ENCODE peak calls at places on chromosome 2, in seven cellular contexts. One of them, this sample, is unnamed.

GRCh38 chr2:10794891-10795290 is 17.7 kb downstream of the PDIA6 start:
- DNase-seq in CD4-positive, alpha-beta memory T cell: no peak
- DNase-seq in left ventricle myocardium inferior: no peak
- DNase-seq in brain microvascular endothelial cell: no peak
- DNase-seq in psoas muscle: no peak
- DNase-seq in lower lobe of right lung: no peak
- DNase-seq in kidney: no peak
- DNase-seq in this sample: no peak

GRCh38 chr2:158232476-158232875 is 130.8 kb downstream of the UPP2 start:
- DNase-seq in psoas muscle: no peak
- DNase-seq in kidney: no peak
- DNase-seq in lower lobe of right lung: no peak
- DNase-seq in CD4-positive, alpha-beta memory T cell: no peak
- DNase-seq in left ventricle myocardium inferior: no peak
- DNase-seq in brain microvascular endothelial cell: peak; percentile 42
- DNase-seq in this sample: no peak

GRCh38 chr2:239629936-239630617 is 229.3 kb upstream of the HDAC4 start:
- DNase-seq in left ventricle myocardium inferior: no peak
- DNase-seq in psoas muscle: no peak
- DNase-seq in lower lobe of right lung: no peak
- DNase-seq in CD4-positive, alpha-beta memory T cell: no peak
- DNase-seq in kidney: no peak
- DNase-seq in brain microvascular endothelial cell: no peak
- DNase-seq in this sample: no peak

GRCh38 chr2:42974303-42974696 is 181.9 kb upstream of the HAAO start:
- DNase-seq in CD4-positive, alpha-beta memory T cell: no peak
- DNase-seq in brain microvascular endothelial cell: no peak
- DNase-seq in lower lobe of right lung: no peak
- DNase-seq in psoas muscle: no peak
- DNase-seq in kidney: no peak
- DNase-seq in left ventricle myocardium inferior: no peak
- DNase-seq in this sample: no peak

GRCh38 chr2:64354857-64355680 is 98.9 kb upstream of the LGALSL start:
- DNase-seq in lower lobe of right lung: no peak
- DNase-seq in psoas muscle: no peak
- DNase-seq in brain microvascular endothelial cell: peak; percentile 84
- DNase-seq in kidney: no peak
- DNase-seq in left ventricle myocardium inferior: no peak
- DNase-seq in CD4-positive, alpha-beta memory T cell: no peak
- DNase-seq in this sample: peak; percentile 3

GRCh38 chr2:44087714-44088092 is 81.0 kb upstream of the PPM1B start:
- DNase-seq in kidney: no peak
- DNase-seq in lower lobe of right lung: no peak
- DNase-seq in psoas muscle: no peak
- DNase-seq in brain microvascular endothelial cell: no peak
- DNase-seq in CD4-positive, alpha-beta memory T cell: no peak
- DNase-seq in left ventricle myocardium inferior: no peak
- DNase-seq in this sample: no peak

GRCh38 chr2:237156857-237157550 is 71.3 kb downstream of the COPS8 start:
- DNase-seq in left ventricle myocardium inferior: no peak
- DNase-seq in psoas muscle: no peak
- DNase-seq in CD4-positive, alpha-beta memory T cell: no peak
- DNase-seq in lower lobe of right lung: no peak
- DNase-seq in kidney: no peak
- DNase-seq in brain microvascular endothelial cell: no peak
- DNase-seq in this sample: no peak

GRCh38 chr2:22999951-23000350 is 385.0 kb upstream of the KLHL29 start:
- DNase-seq in psoas muscle: no peak
- DNase-seq in left ventricle myocardium inferior: no peak
- DNase-seq in CD4-positive, alpha-beta memory T cell: no peak
- DNase-seq in brain microvascular endothelial cell: peak; percentile 60
- DNase-seq in kidney: no peak
- DNase-seq in lower lobe of right lung: no peak
- DNase-seq in this sample: no peak

GRCh38 chr2:106057206-106057605 is 136.9 kb downstream of the UXS1 start:
- DNase-seq in psoas muscle: no peak
- DNase-seq in lower lobe of right lung: no peak
- DNase-seq in kidney: no peak
- DNase-seq in CD4-positive, alpha-beta memory T cell: peak; percentile 73
- DNase-seq in left ventricle myocardium inferior: no peak
- DNase-seq in brain microvascular endothelial cell: no peak
- DNase-seq in this sample: no peak

GRCh38 chr2:128791120-128791982 is 472.7 kb upstream of the HS6ST1 start:
- DNase-seq in kidney: peak; percentile 72
- DNase-seq in psoas muscle: no peak
- DNase-seq in lower lobe of right lung: no peak
- DNase-seq in left ventricle myocardium inferior: no peak
- DNase-seq in brain microvascular endothelial cell: no peak
- DNase-seq in CD4-positive, alpha-beta memory T cell: no peak
- DNase-seq in this sample: no peak

GRCh38 chr2:58614259-58614658 is 373.1 kb upstream of the FANCL start:
- DNase-seq in left ventricle myocardium inferior: no peak
- DNase-seq in psoas muscle: no peak
- DNase-seq in kidney: no peak
- DNase-seq in brain microvascular endothelial cell: no peak
- DNase-seq in CD4-positive, alpha-beta memory T cell: no peak
- DNase-seq in lower lobe of right lung: no peak
- DNase-seq in this sample: no peak
- H3K36me3 ChIP-seq in left ventricle myocardium inferior: no peaks in the 10 kb centered on the region
- H3K36me3 ChIP-seq in psoas muscle: no peaks in the 10 kb centered on the region
- H3K36me3 ChIP-seq in kidney: no peaks in the 10 kb centered on the region
- H3K36me3 ChIP-seq in brain microvascular endothelial cell: no peaks in the 10 kb centered on the region
- H3K36me3 ChIP-seq in CD4-positive, alpha-beta memory T cell: no peaks in the 10 kb centered on the region
- H3K36me3 ChIP-seq in lower lobe of right lung: no peaks in the 10 kb centered on the region
- H3K36me3 ChIP-seq in this sample: no peaks in the 10 kb centered on the region

GRCh38 chr2:143333847-143334246 is 204.6 kb downstream of the ARHGAP15 start:
- DNase-seq in kidney: no peak
- DNase-seq in brain microvascular endothelial cell: no peak
- DNase-seq in psoas muscle: no peak
- DNase-seq in lower lobe of right lung: no peak
- DNase-seq in left ventricle myocardium inferior: no peak
- DNase-seq in CD4-positive, alpha-beta memory T cell: no peak
- DNase-seq in this sample: no peak
- H3K36me3 ChIP-seq in kidney: no peaks in the 10 kb centered on the region
- H3K36me3 ChIP-seq in brain microvascular endothelial cell: no peaks in the 10 kb centered on the region
- H3K36me3 ChIP-seq in psoas muscle: no peaks in the 10 kb centered on the region
- H3K36me3 ChIP-seq in lower lobe of right lung: no peaks in the 10 kb centered on the region
- H3K36me3 ChIP-seq in left ventricle myocardium inferior: no peaks in the 10 kb centered on the region
- H3K36me3 ChIP-seq in CD4-positive, alpha-beta memory T cell: no peaks in the 10 kb centered on the region
- H3K36me3 ChIP-seq in this sample: no peaks in the 10 kb centered on the region

GRCh38 chr2:215365184-215365658 is 53.4 kb downstream of the ATIC start:
- DNase-seq in lower lobe of right lung: no peak
- DNase-seq in CD4-positive, alpha-beta memory T cell: no peak
- DNase-seq in psoas muscle: no peak
- DNase-seq in brain microvascular endothelial cell: no peak
- DNase-seq in left ventricle myocardium inferior: no peak
- DNase-seq in kidney: no peak
- DNase-seq in this sample: no peak

GRCh38 chr2:215363461-215364156 is 51.8 kb downstream of the ATIC start:
- DNase-seq in left ventricle myocardium inferior: no peak
- DNase-seq in brain microvascular endothelial cell: no peak
- DNase-seq in kidney: no peak
- DNase-seq in psoas muscle: no peak
- DNase-seq in lower lobe of right lung: no peak
- DNase-seq in CD4-positive, alpha-beta memory T cell: no peak
- DNase-seq in this sample: no peak

GRCh38 chr2:215363039-215363438 is 51.2 kb downstream of the ATIC start:
- DNase-seq in CD4-positive, alpha-beta memory T cell: no peak
- DNase-seq in psoas muscle: no peak
- DNase-seq in brain microvascular endothelial cell: no peak
- DNase-seq in left ventricle myocardium inferior: no peak
- DNase-seq in kidney: no peak
- DNase-seq in lower lobe of right lung: no peak
- DNase-seq in this sample: no peak

GRCh38 chr2:215362562-215362904 is 50.7 kb downstream of the ATIC start:
- DNase-seq in kidney: no peak
- DNase-seq in CD4-positive, alpha-beta memory T cell: no peak
- DNase-seq in psoas muscle: no peak
- DNase-seq in left ventricle myocardium inferior: no peak
- DNase-seq in brain microvascular endothelial cell: no peak
- DNase-seq in lower lobe of right lung: no peak
- DNase-seq in this sample: no peak

GRCh38 chr2:215364157-215365155 is 52.6 kb downstream of the ATIC start:
- DNase-seq in left ventricle myocardium inferior: no peak
- DNase-seq in lower lobe of right lung: no peak
- DNase-seq in brain microvascular endothelial cell: no peak
- DNase-seq in psoas muscle: no peak
- DNase-seq in kidney: no peak
- DNase-seq in CD4-positive, alpha-beta memory T cell: no peak
- DNase-seq in this sample: no peak
- H3K36me3 ChIP-seq in left ventricle myocardium inferior: peaks cover 84% of the 10 kb centered on the region
- H3K36me3 ChIP-seq in lower lobe of right lung: peaks cover 79% of the 10 kb centered on the region
- H3K36me3 ChIP-seq in brain microvascular endothelial cell: peaks cover 92% of the 10 kb centered on the region
- H3K36me3 ChIP-seq in psoas muscle: peaks cover 3% of the 10 kb centered on the region
- H3K36me3 ChIP-seq in kidney: peaks cover 8% of the 10 kb centered on the region
- H3K36me3 ChIP-seq in CD4-positive, alpha-beta memory T cell: no peaks in the 10 kb centered on the region
- H3K36me3 ChIP-seq in this sample: peaks cover 35% of the 10 kb centered on the region

GRCh38 chr2:215421859-215422461 is 13.9 kb downstream of the FN1 start:
- DNase-seq in lower lobe of right lung: no peak
- DNase-seq in brain microvascular endothelial cell: peak; percentile 47
- DNase-seq in kidney: no peak
- DNase-seq in psoas muscle: no peak
- DNase-seq in left ventricle myocardium inferior: no peak
- DNase-seq in CD4-positive, alpha-beta memory T cell: no peak
- DNase-seq in this sample: no peak
- H3K36me3 ChIP-seq in lower lobe of right lung: peaks cover 71% of the 10 kb centered on the region
- H3K36me3 ChIP-seq in brain microvascular endothelial cell: peaks cover 96% of the 10 kb centered on the region
- H3K36me3 ChIP-seq in kidney: no peaks in the 10 kb centered on the region
- H3K36me3 ChIP-seq in psoas muscle: no peaks in the 10 kb centered on the region
- H3K36me3 ChIP-seq in left ventricle myocardium inferior: peaks cover 81% of the 10 kb centered on the region
- H3K36me3 ChIP-seq in CD4-positive, alpha-beta memory T cell: no peaks in the 10 kb centered on the region
- H3K36me3 ChIP-seq in this sample: peaks cover 36% of the 10 kb centered on the region

DNA sequence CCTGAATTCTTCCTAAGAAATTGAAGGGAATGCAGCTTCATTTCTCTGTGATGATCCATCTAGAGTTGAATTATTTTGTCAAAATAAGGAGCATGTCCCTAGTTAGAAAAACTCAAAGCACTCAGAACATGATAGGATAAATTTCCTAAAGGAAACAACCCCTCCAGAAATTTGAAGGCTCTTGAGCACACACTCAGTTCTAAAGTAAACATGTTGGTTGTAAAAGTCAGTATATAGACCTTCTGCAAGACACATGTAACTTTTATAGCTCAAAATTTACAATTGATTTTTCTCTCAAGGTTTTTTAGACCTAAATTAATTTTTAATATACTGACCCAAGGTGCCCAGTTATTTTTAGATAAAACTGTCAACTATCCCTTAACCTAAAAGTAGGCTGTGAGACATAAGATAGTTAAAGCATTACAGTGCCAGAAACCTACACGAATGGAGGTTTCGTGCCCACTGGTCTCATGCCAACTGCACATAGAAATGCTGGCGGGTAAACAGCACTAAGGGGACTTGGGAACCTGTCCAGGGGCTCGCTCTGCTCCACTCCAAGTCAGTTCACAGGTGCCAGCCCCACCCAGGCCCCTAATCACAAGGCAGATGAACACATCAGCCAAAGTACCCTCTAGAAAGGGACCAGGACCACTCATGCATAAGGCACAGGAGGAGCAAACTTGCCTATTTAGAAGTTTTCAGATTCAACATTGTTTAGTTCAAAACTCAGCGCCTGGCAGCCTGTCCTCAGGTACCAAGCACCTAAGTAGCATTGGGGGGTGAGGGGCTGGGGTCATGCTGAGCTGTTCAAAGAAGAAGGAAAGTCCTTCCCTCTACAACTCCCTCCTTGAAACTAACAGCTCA is 106.5 kb downstream of the SMC6 start:
- DNase-seq in psoas muscle: no peak
- DNase-seq in CD4-positive, alpha-beta memory T cell: no peak
- DNase-seq in brain microvascular endothelial cell: no peak
- DNase-seq in lower lobe of right lung: no peak
- DNase-seq in left ventricle myocardium inferior: no peak
- DNase-seq in kidney: no peak
- DNase-seq in this sample: no peak
- H3K36me3 ChIP-seq in psoas muscle: no peaks in the 10 kb centered on the region
- H3K36me3 ChIP-seq in CD4-positive, alpha-beta memory T cell: no peaks in the 10 kb centered on the region
- H3K36me3 ChIP-seq in brain microvascular endothelial cell: no peaks in the 10 kb centered on the region
- H3K36me3 ChIP-seq in lower lobe of right lung: no peaks in the 10 kb centered on the region
- H3K36me3 ChIP-seq in left ventricle myocardium inferior: no peaks in the 10 kb centered on the region
- H3K36me3 ChIP-seq in kidney: no peaks in the 10 kb centered on the region
- H3K36me3 ChIP-seq in this sample: no peaks in the 10 kb centered on the region